ENCODE peak calls at places on chromosome 17, in six cellular contexts. X is bronchial epithelial cell, U is AG10803, J is DND-41, A is natural killer cell, K is progenitor cell of endocrine pancreas. C is an unnamed sample.
A peak's percentile ranks its signal among the peaks of the same experiment; 100 is the strongest.

GRCh38 chr17:78346605-78347250 is 13.1 kb downstream of the SOCS3 start:
- DNase-seq in U (no peak), A (no peak), K (no peak), X (peak; percentile 70), J (no peak), C (no peak)

GRCh38 chr17:77479817-77480508 is 339.2 kb downstream of the SEC14L1 start:
- DNase-seq in J (no peak), U (no peak), K (no peak), X (no peak), A (no peak), C (no peak)

GRCh38 chr17:60947100-60947499 is 269.4 kb downstream of the BCAS3 start:
- DNase-seq in X (no peak), A (no peak), K (no peak), J (no peak), U (peak; percentile 51), C (no peak)

GRCh38 chr17:72764632-72765041 is 327.9 kb downstream of the SLC39A11 start:
- DNase-seq in K (no peak), X (peak; percentile 29), A (no peak), U (peak; percentile 12), J (no peak), C (no peak)

GRCh38 chr17:83125515-83126274 is 46.3 kb downstream of the METRNL start:
- DNase-seq in K (no peak), J (no peak), U (peak; percentile 80), A (no peak), X (no peak), C (no peak)

GRCh38 chr17:39963826-39964225 is 1.0 kb downstream of the GSDMA start:
- DNase-seq in K (no peak), U (no peak), X (peak; percentile 98), A (no peak), J (no peak), C (no peak)

GRCh38 chr17:32267690-32268205 is 2.1 kb downstream of the RHBDL3 start:
- DNase-seq in U (no peak), A (no peak), X (peak; percentile 15), J (no peak), K (no peak), C (no peak)

GRCh38 chr17:78337244-78338109 is 22.4 kb downstream of the SOCS3 start:
- DNase-seq in J (no peak), A (no peak), U (peak; percentile 87), K (no peak), X (peak; percentile 94), C (peak; percentile 66)

GRCh38 chr17:53626286-53626685 is 196.4 kb upstream of the KIF2B start:
- DNase-seq in X (peak; percentile 78), A (no peak), U (peak; percentile 38), K (no peak), J (no peak), C (no peak)

GRCh38 chr17:7988750-7989178 is 13.7 kb upstream of the GUCY2D start:
- DNase-seq in U (peak; percentile 82), K (no peak), A (no peak), J (peak; percentile 65), X (peak; percentile 77), C (no peak)

GRCh38 chr17:19723967-19724366 is 7.6 kb upstream of the SLC47A2 start:
- DNase-seq in J (no peak), U (no peak), X (peak; percentile 92), K (no peak), A (no peak), C (no peak)

GRCh38 chr17:40309031-40309937 is at the start of gene RARA:
- DNase-seq in J (no peak), X (no peak), K (no peak), A (no peak), U (no peak), C (no peak)

GRCh38 chr17:45405250-45406086 is 27.2 kb downstream of the ARHGAP27 start:
- DNase-seq in K (peak; percentile 57), A (no peak), J (no peak), X (no peak), U (no peak), C (no peak)

GRCh38 chr17:62030264-62030663 is 34.8 kb downstream of the MED13 start:
- DNase-seq in U (no peak), A (no peak), X (no peak), K (no peak), J (no peak), C (no peak)

GRCh38 chr17:76994237-76994637 is 126.0 kb downstream of the MGAT5B start:
- DNase-seq in X (no peak), A (no peak), U (no peak), J (no peak), K (no peak), C (no peak)

DNA sequence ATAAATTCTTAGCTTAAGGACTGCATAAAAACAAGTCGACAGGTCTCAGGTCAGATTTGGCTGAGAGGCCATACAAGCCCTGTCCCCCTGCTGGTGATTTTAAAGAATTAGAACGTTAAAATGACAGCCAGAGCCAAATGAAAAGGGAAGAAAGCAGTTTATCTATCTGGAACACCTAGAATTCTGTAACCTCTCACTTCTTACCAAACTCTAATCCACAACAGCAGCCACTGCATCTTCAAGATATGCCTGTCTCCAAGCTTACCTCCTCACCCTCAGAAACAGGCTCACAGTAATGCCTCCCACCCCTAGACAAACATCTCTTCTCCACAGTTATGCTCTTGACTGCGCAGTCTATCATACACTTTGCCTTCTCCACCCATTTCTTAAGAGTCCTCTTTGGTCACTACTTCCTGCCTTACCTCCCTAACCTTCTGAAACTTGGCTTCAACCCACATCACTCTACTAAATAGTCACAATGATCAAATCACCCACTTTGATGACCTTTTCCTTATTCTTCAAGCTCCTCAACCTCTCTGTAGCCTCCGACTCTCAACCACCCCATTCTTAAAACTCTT is 14.2 kb downstream of the ANKFY1 start:
- DNase-seq in X (peak; percentile 38), A (no peak), U (peak; percentile 56), K (no peak), J (no peak), C (no peak)
- TF ChIP-seq CTCF in X (peak; percentile 52), A (peak; percentile 64), U (peak; percentile 64), K (peak; percentile 75), J (peak; percentile 55), C (no peak)

GRCh38 chr17:44069974-44070454 is 521 bp upstream of the G6PC3 start:
- DNase-seq in K (no peak), A (no peak), X (no peak), U (peak; percentile 42), J (peak; percentile 40), C (no peak)

GRCh38 chr17:44071198-44071520 is 624 bp downstream of the G6PC3 start:
- DNase-seq in J (no peak), X (peak; percentile 75), U (peak; percentile 77), A (no peak), K (no peak), C (no peak)

GRCh38 chr17:44071772-44072171 is 1.2 kb downstream of the G6PC3 start:
- DNase-seq in J (no peak), X (peak; percentile 63), K (no peak), A (no peak), U (no peak), C (no peak)

GRCh38 chr17:44067547-44067945 is 1.1 kb upstream of the LSM12 start:
- DNase-seq in A (no peak), J (no peak), U (no peak), K (no peak), X (no peak), C (no peak)

GRCh38 chr17:44070455-44071197 is at the start of gene G6PC3:
- DNase-seq in X (peak; percentile 88), A (peak; percentile 69), U (peak; percentile 97), J (peak; percentile 94), K (peak; percentile 95), C (peak; percentile 73)
- TF ChIP-seq CTCF in X (no peak), A (no peak), U (no peak), J (no peak), K (no peak), C (no peak)

GRCh38 chr17:269616-270514 is 82.7 kb downstream of the RPH3AL start:
- DNase-seq in J (no peak), A (no peak), K (no peak), X (no peak), U (no peak), C (no peak)
- TF ChIP-seq CTCF in J (no peak), A (no peak), K (no peak), X (no peak), U (no peak), C (no peak)

GRCh38 chr17:74921045-74921681 is 1.9 kb downstream of the USH1G start:
- DNase-seq in K (no peak), A (no peak), X (peak; percentile 46), U (no peak), J (no peak), C (no peak)

GRCh38 chr17:74920679-74921044 is 2.4 kb downstream of the USH1G start:
- DNase-seq in J (no peak), U (no peak), A (no peak), X (no peak), K (no peak), C (no peak)

GRCh38 chr17:74918906-74919305 is 4.1 kb downstream of the USH1G start:
- DNase-seq in J (no peak), U (no peak), K (no peak), X (no peak), A (no peak), C (no peak)

GRCh38 chr17:74920306-74920620 is 2.8 kb downstream of the USH1G start:
- DNase-seq in K (no peak), X (no peak), J (no peak), A (no peak), U (no peak), C (no peak)

DNA sequence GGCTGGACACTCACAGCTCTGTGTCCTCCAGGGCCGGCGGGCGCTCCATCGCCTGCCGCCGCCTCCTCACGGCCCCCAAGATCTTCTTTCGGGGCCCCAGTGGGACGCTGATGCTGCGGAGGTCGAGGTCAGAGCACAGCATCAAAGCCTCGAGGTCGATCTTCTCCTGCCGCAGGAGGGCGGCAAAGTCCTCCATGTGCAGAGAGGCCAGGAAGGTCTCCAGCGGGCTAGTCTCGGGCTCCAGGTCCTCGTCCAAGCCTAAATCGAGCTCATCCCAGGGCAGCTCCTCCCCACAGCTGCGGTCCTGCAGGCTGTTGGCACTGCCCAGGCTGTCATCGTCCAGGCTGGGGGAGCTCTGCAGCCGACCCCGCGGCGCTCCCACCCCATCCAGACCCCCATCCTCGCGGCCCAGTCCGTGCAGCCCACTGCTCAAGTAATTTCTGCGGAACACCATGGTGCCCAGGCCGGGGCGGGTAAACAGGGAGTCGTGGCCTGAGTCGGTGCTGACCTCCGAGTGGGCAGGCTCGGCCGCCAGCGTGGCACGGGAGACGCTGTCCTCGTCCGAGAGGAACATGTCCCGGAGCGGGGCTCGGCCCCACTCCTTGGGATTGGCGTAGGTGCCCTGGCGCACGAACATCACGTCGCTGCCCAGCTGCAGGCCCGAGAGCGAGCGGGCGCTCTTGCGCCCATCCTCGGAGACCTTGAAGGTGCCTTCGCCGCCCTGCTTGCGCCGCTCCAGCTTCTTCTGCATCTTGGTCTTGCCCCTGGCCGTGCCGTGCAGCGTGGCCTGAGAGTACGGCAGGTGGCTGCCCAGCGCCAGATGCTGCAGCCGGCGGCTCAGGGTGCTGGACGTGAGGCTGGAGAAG is 3.4 kb downstream of the USH1G start:
- DNase-seq in U (peak; percentile 12), A (no peak), X (no peak), K (no peak), J (no peak), C (no peak)
- TF ChIP-seq CTCF in U (peak; percentile 40), A (no peak), X (no peak), K (peak; percentile 43), J (no peak), C (no peak)